ENCODE peak calls at places on chromosomes 6 and 20, in nine cellular contexts. C, G, A, O, F, N, P, U and D are unnamed samples.

GRCh38 chr6:138592698-138593097 is 93.4 kb upstream of the NHSL1 start:
- DNase-seq in G (no peak), C (peak), F (no peak), P (no peak), O (no peak), N (no peak), U (no peak), A (no peak), D (no peak)

GRCh38 chr6:77030929-77031674 is 432.2 kb downstream of the HTR1B start:
- DNase-seq in C (no peak), U (no peak), N (no peak), G (no peak), P (no peak), O (no peak), A (no peak), F (no peak), D (no peak)

GRCh38 chr6:155850408-155850841 is 394.8 kb upstream of the NOX3 start:
- DNase-seq in C (no peak), N (no peak), F (no peak), G (no peak), A (no peak), U (no peak), P (no peak), O (no peak), D (no peak)

GRCh38 chr6:162373192-162373591 is 354.4 kb downstream of the PRKN start:
- DNase-seq in P (no peak), A (no peak), N (no peak), F (no peak), C (no peak), O (no peak), U (no peak), G (no peak), D (no peak)

GRCh38 chr6:14151773-14152172 is 34.2 kb downstream of the CD83 start:
- DNase-seq in F (no peak), P (no peak), U (no peak), C (no peak), G (no peak), N (no peak), O (no peak), A (no peak), D (no peak)

GRCh38 chr20:58228103-58228483 is 360 bp downstream of the ANKRD60 start:
- DNase-seq in N (no peak), P (no peak), A (no peak), G (no peak), U (no peak), F (no peak), O (no peak), C (no peak), D (no peak)

GRCh38 chr20:62653373-62653772 is 11.1 kb downstream of the SLCO4A1 start:
- DNase-seq in G (no peak), U (no peak), O (no peak), C (no peak), P (no peak), A (no peak), N (no peak), F (no peak), D (no peak)

GRCh38 chr6:35024601-35025054 is 116.5 kb downstream of the TCP11 start:
- DNase-seq in C (no peak), N (peak), F (no peak), A (no peak), O (peak), G (no peak), U (peak), P (peak), D (peak)

GRCh38 chr6:7674291-7674690 is 51.6 kb upstream of the BMP6 start:
- DNase-seq in A (no peak), C (no peak), O (no peak), F (no peak), U (no peak), N (no peak), P (no peak), G (no peak), D (no peak)

GRCh38 chr6:81739230-81740195 is 13.0 kb downstream of the TENT5A start:
- DNase-seq in U (no peak), G (no peak), F (no peak), O (no peak), A (no peak), C (no peak), N (no peak), P (no peak), D (no peak)

GRCh38 chr6:90472716-90473115 is 114.2 kb downstream of the MAP3K7 start:
- DNase-seq in O (no peak), U (no peak), F (no peak), N (no peak), P (no peak), G (no peak), C (no peak), A (no peak), D (no peak)

GRCh38 chr6:38113810-38114577 is 294.5 kb downstream of the ZFAND3 start:
- DNase-seq in O (no peak), F (no peak), U (no peak), C (no peak), N (no peak), P (no peak), A (no peak), G (no peak), D (no peak)

GRCh38 chr6:28742668-28743270 is 181.0 kb downstream of the TRIM27 start:
- DNase-seq in U (peak), F (no peak), P (no peak), C (no peak), O (no peak), A (no peak), N (no peak), G (no peak), D (no peak)

GRCh38 chr6:5457983-5458683 is 196.8 kb downstream of the FARS2 start:
- DNase-seq in O (no peak), C (no peak), G (no peak), A (no peak), P (no peak), U (peak), F (no peak), N (no peak), D (peak)

GRCh38 chr20:25376236-25376635 is 14.4 kb downstream of the ABHD12 start:
- DNase-seq in F (no peak), C (no peak), U (no peak), A (no peak), N (no peak), P (no peak), G (no peak), O (no peak), D (no peak)

GRCh38 chr6:9732056-9732455 is 682.8 kb downstream of the TFAP2A start:
- DNase-seq in U (no peak), N (no peak), F (no peak), O (no peak), A (no peak), C (no peak), G (no peak), P (no peak), D (no peak)

GRCh38 chr6:151058021-151058733 is 181.6 kb upstream of the AKAP12 start:
- DNase-seq in U (no peak), G (no peak), N (peak), P (peak), O (no peak), F (no peak), A (no peak), C (no peak), D (no peak)

GRCh38 chr6:140977425-140977824 is 1155.3 kb upstream of the GJE1 start:
- DNase-seq in C (no peak), F (no peak), U (no peak), G (no peak), O (no peak), A (no peak), P (no peak), N (no peak), D (no peak)

GRCh38 chr20:57620999-57621398 is 773 bp upstream of the ZBP1 start:
- DNase-seq in P (no peak), G (no peak), U (no peak), N (peak), O (no peak), A (no peak), F (no peak), C (peak), D (no peak)

GRCh38 chr6:121694389-121695185 is 259.1 kb downstream of the GJA1 start:
- DNase-seq in U (no peak), P (no peak), N (no peak), A (no peak), G (no peak), C (no peak), O (no peak), F (no peak), D (no peak)

GRCh38 chr6:100084301-100085161 is 90.5 kb upstream of the MCHR2 start:
- DNase-seq in U (no peak), A (no peak), O (no peak), N (no peak), G (no peak), C (no peak), P (no peak), F (no peak), D (no peak)

GRCh38 chr6:141685416-141685815 is 447.3 kb upstream of the GJE1 start:
- DNase-seq in G (no peak), N (no peak), C (no peak), O (no peak), A (no peak), U (no peak), F (no peak), P (no peak), D (no peak)

GRCh38 chr6:168815229-168815628 is 374.2 kb downstream of the SMOC2 start:
- DNase-seq in A (no peak), P (no peak), N (no peak), G (no peak), U (no peak), O (no peak), C (peak), F (no peak), D (no peak)

GRCh38 chr20:52921300-52921699 is 50.9 kb upstream of the TSHZ2 start:
- DNase-seq in U (no peak), O (no peak), F (no peak), C (no peak), P (no peak), N (no peak), G (no peak), A (no peak), D (no peak)

GRCh38 chr20:12207875-12208274 is 290.2 kb downstream of the BTBD3 start:
- DNase-seq in F (no peak), U (peak), A (peak), O (peak), G (peak), P (no peak), N (peak), C (peak), D (peak)

GRCh38 chr6:30683137-30683979 is 3.1 kb downstream of the PPP1R18 start:
- DNase-seq in F (no peak), U (no peak), P (peak), C (peak), N (no peak), O (no peak), G (no peak), A (no peak), D (no peak)

GRCh38 chr6:100126682-100127484 is 132.9 kb upstream of the MCHR2 start:
- DNase-seq in U (no peak), O (no peak), A (no peak), C (no peak), N (no peak), F (no peak), P (no peak), G (no peak), D (no peak)

GRCh38 chr6:163724196-163724595 is 309.7 kb downstream of the QKI start:
- DNase-seq in A (no peak), F (no peak), P (no peak), G (no peak), U (no peak), N (no peak), O (no peak), C (peak), D (no peak)

GRCh38 chr20:62364911-62365736 is 2.0 kb downstream of the LAMA5 start:
- DNase-seq in N (no peak), O (no peak), P (peak), A (no peak), G (peak), U (peak), F (no peak), C (no peak), D (no peak)

GRCh38 chr6:2492686-2493523 is 247.5 kb upstream of the GMDS start:
- DNase-seq in O (no peak), G (no peak), C (no peak), F (no peak), P (no peak), N (no peak), U (no peak), A (no peak), D (no peak)

GRCh38 chr20:25984933-25985332 is 288.3 kb upstream of the ZNF337 start:
- DNase-seq in P (peak), O (peak), N (peak), U (no peak), G (peak), F (peak), C (no peak), A (no peak), D (no peak)

GRCh38 chr6:1761472-1761871 is 151.8 kb downstream of the FOXC1 start:
- DNase-seq in P (no peak), F (no peak), O (no peak), G (no peak), A (no peak), C (no peak), N (no peak), U (no peak), D (no peak)

GRCh38 chr6:90547079-90547478 is 39.8 kb downstream of the MAP3K7 start:
- DNase-seq in N (no peak), O (no peak), U (no peak), A (no peak), C (no peak), F (no peak), G (no peak), P (no peak), D (no peak)

GRCh38 chr20:49982346-49983122 is at the start of gene SNAI1:
- DNase-seq in O (peak), G (peak), N (peak), F (peak), A (no peak), P (peak), C (peak), U (peak), D (peak)

GRCh38 chr20:15818651-15819071 is 754.6 kb downstream of the KIF16B start:
- DNase-seq in O (no peak), G (no peak), N (no peak), C (no peak), A (no peak), P (no peak), F (no peak), U (no peak), D (peak)

GRCh38 chr20:37297066-37297736 is 7.7 kb downstream of the MANBAL start:
- DNase-seq in G (no peak), U (no peak), C (no peak), F (no peak), P (no peak), N (no peak), O (no peak), A (no peak), D (no peak)

GRCh38 chr6:108621117-108621516 is 60.4 kb downstream of the FOXO3 start:
- DNase-seq in F (no peak), A (no peak), N (no peak), O (no peak), U (no peak), P (no peak), G (peak), C (no peak), D (peak)

GRCh38 chr20:57611605-57612311 is 8.5 kb downstream of the ZBP1 start:
- DNase-seq in O (no peak), N (peak), U (no peak), F (no peak), C (no peak), A (no peak), P (no peak), G (no peak), D (no peak)

GRCh38 chr6:55319961-55320690 is 7.1 kb upstream of the GFRAL start:
- DNase-seq in A (no peak), P (no peak), G (no peak), F (no peak), C (no peak), U (peak), O (peak), N (no peak), D (no peak)

DNA sequence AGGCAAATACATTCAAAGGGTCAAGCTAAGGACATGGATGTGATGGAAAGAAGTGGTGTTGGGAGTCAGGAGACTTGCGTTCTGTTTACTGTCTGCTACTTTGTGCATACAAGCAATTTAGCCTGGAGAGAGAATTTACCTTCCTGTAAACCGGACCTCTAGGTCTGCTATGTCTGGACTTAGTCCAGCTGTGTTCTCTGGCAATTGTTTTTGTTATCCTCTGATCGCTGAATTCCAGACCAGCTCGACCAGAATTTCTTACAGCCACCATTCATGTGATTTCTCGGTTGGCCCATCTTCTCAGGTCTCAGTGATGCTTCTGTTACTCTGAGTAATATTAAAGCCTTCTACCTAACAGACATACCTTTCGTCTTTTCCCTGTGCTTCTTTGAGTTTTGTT is 75.2 kb downstream of the LRRC1 start:
- DNase-seq in G (no peak), A (no peak), N (no peak), F (no peak), O (no peak), P (no peak), C (no peak), U (peak), D (no peak)
- H3K27ac ChIP-seq in G (no peak), A (no peak), N (no peak), F (no peak), O (no peak), P (no peak), C (no peak), U (no peak), D (no peak)

GRCh38 chr6:41571066-41571780 is 25.0 kb downstream of the FOXP4 start:
- DNase-seq in U (no peak), P (no peak), A (no peak), N (no peak), C (no peak), G (no peak), F (no peak), O (no peak), D (no peak)
- H3K27ac ChIP-seq in U (no peak), P (no peak), A (no peak), N (no peak), C (no peak), G (no peak), F (no peak), O (peak), D (no peak)

DNA sequence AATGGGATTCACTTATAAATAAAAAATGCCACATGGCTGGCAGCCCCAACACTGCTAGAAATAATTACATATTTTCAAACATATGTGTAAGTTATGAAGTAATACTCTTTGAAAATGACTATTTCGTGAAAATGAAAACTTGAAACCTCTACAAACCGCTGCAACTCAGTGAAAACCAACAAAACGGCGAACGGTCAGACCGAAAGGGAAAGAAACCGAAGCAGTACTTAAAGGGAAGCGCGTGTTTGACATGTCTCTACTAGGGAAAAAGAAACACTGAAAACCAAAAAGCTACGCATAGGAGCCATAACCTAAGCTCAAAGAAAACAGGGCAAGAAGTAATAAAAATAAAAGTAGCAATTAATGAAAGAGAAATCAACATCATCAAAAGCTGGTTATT is 121.0 kb upstream of the GGTLC1 start:
- DNase-seq in A (no peak), G (no peak), C (no peak), O (no peak), F (no peak), N (no peak), U (no peak), P (no peak), D (no peak)
- H3K27ac ChIP-seq in A (no peak), G (no peak), C (no peak), O (no peak), F (no peak), N (no peak), U (no peak), P (no peak), D (no peak)

GRCh38 chr6:146847426-146847825 is 248.7 kb downstream of the ADGB start:
- DNase-seq in P (no peak), G (no peak), U (no peak), A (no peak), C (no peak), F (no peak), O (no peak), N (no peak), D (no peak)

GRCh38 chr6:146850238-146850896 is 251.6 kb downstream of the ADGB start:
- DNase-seq in C (no peak), U (no peak), F (no peak), G (no peak), P (no peak), O (no peak), A (no peak), N (no peak), D (no peak)

GRCh38 chr6:146851837-146852236 is 253.1 kb downstream of the ADGB start:
- DNase-seq in G (no peak), A (no peak), C (no peak), O (no peak), U (no peak), N (no peak), P (no peak), F (no peak), D (peak)

GRCh38 chr6:146855889-146856288 is 257.1 kb downstream of the ADGB start:
- DNase-seq in P (no peak), O (no peak), A (no peak), C (no peak), U (no peak), F (no peak), N (no peak), G (no peak), D (no peak)

DNA sequence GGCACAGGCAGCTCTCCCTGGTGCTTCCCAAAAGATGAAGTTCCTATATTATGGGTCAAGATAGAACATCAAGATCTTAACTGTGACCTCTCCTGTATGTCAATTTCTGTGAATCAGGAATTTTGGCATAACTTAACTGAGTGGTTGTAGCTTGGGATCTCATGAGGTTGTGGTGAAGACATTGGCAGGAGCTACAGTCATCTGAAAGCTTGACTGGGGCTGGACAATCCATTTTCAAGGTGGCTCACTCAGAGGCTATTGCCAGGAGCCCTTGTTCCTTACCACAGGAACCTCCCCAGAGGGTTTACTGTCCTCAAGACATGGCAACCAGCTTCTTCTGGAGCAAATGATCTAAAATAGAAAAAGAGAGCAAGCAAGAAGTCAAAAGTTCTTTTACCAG is 252.2 kb downstream of the ADGB start:
- DNase-seq in C (no peak), O (no peak), N (no peak), U (no peak), P (no peak), A (no peak), G (no peak), F (no peak), D (no peak)
- H3K27ac ChIP-seq in C (no peak), O (no peak), N (no peak), U (no peak), P (no peak), A (no peak), G (no peak), F (no peak), D (no peak)

GRCh38 chr6:41723178-41723935 is 12.1 kb downstream of the TFEB start:
- DNase-seq in G (peak), F (no peak), C (peak), O (no peak), N (peak), A (no peak), U (peak), P (peak), D (no peak)
- H3K27ac ChIP-seq in G (peak), F (no peak), C (peak), O (peak), N (peak), A (no peak), U (peak), P (peak), D (peak)

DNA sequence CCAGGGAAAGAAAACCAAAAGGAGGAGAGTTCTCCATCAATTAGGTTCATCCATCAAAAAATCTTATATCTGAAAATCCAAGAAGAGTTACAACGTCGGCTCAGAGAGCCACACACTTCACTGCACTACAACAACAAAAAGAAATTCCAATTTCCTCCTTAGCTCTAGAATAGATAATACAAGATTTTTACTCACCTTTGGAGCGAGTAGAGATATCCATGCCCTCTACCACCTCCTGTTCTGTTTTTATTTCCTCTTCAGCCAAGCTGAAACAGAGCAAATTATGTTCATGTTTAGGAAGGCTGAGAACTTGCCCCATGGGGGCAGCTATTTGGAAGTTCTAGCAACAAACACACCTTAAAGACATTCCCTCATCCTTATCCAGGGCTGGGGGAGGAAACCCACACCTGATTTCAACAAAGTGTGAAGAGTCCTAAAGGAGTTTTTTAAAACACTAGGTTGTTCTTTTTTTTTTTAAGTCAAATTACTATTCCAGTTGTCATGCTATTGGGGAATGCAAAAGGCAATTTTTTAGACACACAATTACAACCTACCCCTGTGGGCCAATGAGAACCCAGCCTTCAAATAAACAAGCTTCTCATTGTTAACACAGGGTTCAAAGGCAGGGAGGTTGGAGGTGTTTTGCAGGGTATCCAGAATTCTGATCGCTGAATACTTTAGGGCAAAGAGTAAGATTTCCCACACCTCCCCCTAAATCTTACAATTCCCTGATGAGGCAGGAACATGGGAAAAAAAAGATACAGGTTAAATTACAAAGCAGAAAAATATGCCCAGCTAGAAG is 8.6 kb downstream of the ZMYND8 start:
- DNase-seq in N (no peak), C (no peak), U (no peak), P (no peak), A (no peak), O (no peak), G (no peak), F (no peak), D (no peak)
- H3K27ac ChIP-seq in N (peak), C (no peak), U (peak), P (peak), A (no peak), O (peak), G (peak), F (no peak), D (peak)